ENCODE peak calls at places on chromosomes 7 and 10, in nine cellular contexts. J is neural progenitor cell, G is cardiac muscle cell, R is fibroblast of lung, D is A673, H is aorta, X is Caco-2, T is body of pancreas, K is AG04450. S is an unnamed sample. For H3K27me3, the result is how much of the 10 kb centered on the place peaks cover.

GRCh38 chr10:73076361-73077183 is 20.1 kb downstream of the P4HA1 start:
- DNase-seq in J (no peak), G (peak), R (peak), D (peak), H (peak), X (no peak), T (peak), K (peak), S (peak)

GRCh38 chr7:25944777-25945176 is 207.2 kb upstream of the NFE2L3 start:
- DNase-seq in J (no peak), G (no peak), R (no peak), D (peak), H (no peak), X (no peak), T (peak), K (no peak), S (no peak)

GRCh38 chr10:119515511-119516045 is 26.9 kb downstream of the RGS10 start:
- DNase-seq in J (no peak), G (no peak), R (no peak), D (no peak), H (no peak), X (no peak), T (no peak), K (no peak), S (no peak)

GRCh38 chr10:131016556-131016955 is 295.0 kb downstream of the TCERG1L start:
- DNase-seq in J (no peak), G (no peak), R (no peak), D (no peak), H (no peak), X (no peak), T (no peak), K (no peak), S (no peak)

GRCh38 chr7:69166979-69167516 is 431.2 kb upstream of the AUTS2 start:
- DNase-seq in J (no peak), G (no peak), R (no peak), D (no peak), H (no peak), X (no peak), T (no peak), K (no peak), S (no peak)

GRCh38 chr7:30595461-30596042 is 874 bp downstream of the GARS1 start:
- DNase-seq in J (no peak), G (peak), R (no peak), D (peak), H (no peak), X (no peak), T (no peak), K (no peak), S (peak)

GRCh38 chr7:18119985-18120384 is 92.3 kb upstream of the PRPS1L1 start:
- DNase-seq in J (peak), G (peak), R (peak), D (peak), H (no peak), X (no peak), T (peak), K (no peak), S (peak)

GRCh38 chr7:103851357-103851756 is 138.1 kb downstream of the RELN start:
- DNase-seq in J (peak), G (peak), R (peak), D (peak), H (no peak), X (no peak), T (no peak), K (peak), S (peak)

GRCh38 chr10:100895896-100896295 is 16.9 kb upstream of the SLF2 start:
- DNase-seq in J (no peak), G (no peak), R (no peak), D (no peak), H (no peak), X (no peak), T (no peak), K (no peak), S (no peak)

GRCh38 chr10:25465582-25466372 is 291.0 kb downstream of the GPR158 start:
- DNase-seq in J (no peak), G (no peak), R (no peak), D (no peak), H (peak), X (no peak), T (no peak), K (no peak), S (no peak)

GRCh38 chr7:154342971-154343633 is 290.9 kb downstream of the DPP6 start:
- DNase-seq in J (no peak), G (no peak), R (no peak), D (no peak), H (no peak), X (no peak), T (no peak), K (no peak), S (no peak)

GRCh38 chr7:75793676-75794075 is 19.9 kb downstream of the CCL24 start:
- DNase-seq in J (no peak), G (no peak), R (no peak), D (no peak), H (no peak), X (no peak), T (no peak), K (no peak), S (no peak)

GRCh38 chr7:80614911-80615310 is 23.5 kb upstream of the CD36 start:
- DNase-seq in J (no peak), G (peak), R (peak), D (no peak), H (no peak), X (no peak), T (no peak), K (no peak), S (no peak)

GRCh38 chr10:15461353-15462108 is 90.4 kb upstream of the FAM171A1 start:
- DNase-seq in J (no peak), G (peak), R (peak), D (no peak), H (peak), X (no peak), T (peak), K (no peak), S (peak)

GRCh38 chr10:55398463-55398862 is 597.4 kb upstream of the PCDH15 start:
- DNase-seq in J (no peak), G (no peak), R (no peak), D (no peak), H (no peak), X (no peak), T (no peak), K (no peak), S (no peak)

GRCh38 chr7:36546331-36546730 is 156.7 kb downstream of the ANLN start:
- DNase-seq in J (no peak), G (no peak), R (no peak), D (no peak), H (no peak), X (no peak), T (no peak), K (no peak), S (no peak)

GRCh38 chr7:36545291-36545690 is 155.6 kb downstream of the ANLN start:
- DNase-seq in J (no peak), G (no peak), R (no peak), D (no peak), H (no peak), X (no peak), T (no peak), K (no peak), S (no peak)

GRCh38 chr7:36549003-36549402 is 159.3 kb downstream of the ANLN start:
- DNase-seq in J (no peak), G (no peak), R (no peak), D (no peak), H (no peak), X (no peak), T (no peak), K (no peak), S (no peak)

GRCh38 chr7:36547361-36547760 is 157.7 kb downstream of the ANLN start:
- DNase-seq in J (no peak), G (no peak), R (no peak), D (no peak), H (no peak), X (no peak), T (no peak), K (no peak), S (no peak)
- H3K27me3 ChIP-seq in J (under half), G (under half), R (under half), D (under half), H (under half), X (under half), T (under half), K (under half), S (under half)

DNA sequence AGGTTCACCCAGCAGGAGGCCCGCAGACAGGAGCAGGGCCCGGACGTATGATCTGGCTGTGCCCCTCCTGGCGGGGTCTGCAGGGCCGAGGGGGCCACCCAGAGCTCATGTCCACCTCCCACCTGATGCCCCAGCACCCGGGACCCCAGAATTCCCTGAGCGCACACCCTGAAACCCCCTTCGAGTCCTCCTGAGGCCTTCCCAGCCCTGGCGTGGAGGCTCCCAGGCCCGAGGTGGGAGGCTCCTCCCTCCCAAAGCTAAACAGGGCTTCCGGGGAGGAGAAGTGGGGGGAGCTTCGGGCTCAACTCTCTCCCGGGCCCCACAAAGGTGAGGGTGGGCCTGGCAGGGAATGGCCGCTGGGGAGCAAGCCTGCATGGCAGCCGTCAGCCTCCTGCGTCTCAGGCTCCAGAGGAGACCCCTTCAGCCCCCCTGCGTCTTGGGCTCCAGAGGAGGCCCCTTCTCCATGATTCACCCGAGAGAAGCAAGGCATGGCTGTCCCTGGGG is 30.3 kb downstream of the MICALL2 start:
- DNase-seq in J (no peak), G (peak), R (no peak), D (peak), H (no peak), X (no peak), T (no peak), K (no peak), S (no peak)
- H3K27me3 ChIP-seq in J (under half), G (under half), R (under half), D (under half), H (under half), X (under half), T (under half), K (under half), S (under half)

GRCh38 chr7:33687601-33688000 is 217.7 kb upstream of the BMPER start:
- DNase-seq in J (no peak), G (no peak), R (no peak), D (no peak), H (no peak), X (no peak), T (no peak), K (no peak), S (no peak)
- H3K27me3 ChIP-seq in J (under half), G (under half), R (under half), D (under half), H (under half), X (under half), T (under half), K (under half), S (under half)

GRCh38 chr7:157004050-157004838 is 6.2 kb downstream of the MNX1 start:
- DNase-seq in J (peak), G (peak), R (peak), D (no peak), H (no peak), X (no peak), T (peak), K (no peak), S (peak)

GRCh38 chr7:157003445-157004049 is 6.9 kb downstream of the MNX1 start:
- DNase-seq in J (peak), G (no peak), R (no peak), D (no peak), H (no peak), X (no peak), T (no peak), K (no peak), S (no peak)

GRCh38 chr7:157005456-157006204 is 4.8 kb downstream of the MNX1 start:
- DNase-seq in J (peak), G (no peak), R (no peak), D (no peak), H (no peak), X (no peak), T (no peak), K (no peak), S (no peak)

GRCh38 chr7:157006205-157006747 is 4.2 kb downstream of the MNX1 start:
- DNase-seq in J (peak), G (no peak), R (no peak), D (no peak), H (no peak), X (no peak), T (peak), K (no peak), S (no peak)

GRCh38 chr7:157004839-157005455 is 5.5 kb downstream of the MNX1 start:
- DNase-seq in J (no peak), G (no peak), R (no peak), D (no peak), H (no peak), X (no peak), T (no peak), K (no peak), S (no peak)
- H3K27me3 ChIP-seq in J (half or more), G (half or more), R (half or more), D (half or more), H (under half), X (under half), T (under half), K (half or more), S (half or more)

GRCh38 chr10:104639595-104640338 is 1.3 kb upstream of the SORCS3 start:
- DNase-seq in J (peak), G (no peak), R (no peak), D (no peak), H (no peak), X (no peak), T (no peak), K (no peak), S (no peak)
- H3K27me3 ChIP-seq in J (half or more), G (half or more), R (under half), D (half or more), H (under half), X (under half), T (under half), K (under half), S (under half)